ENCODE peak calls at places on chromosomes 2 and 18, in eight cellular contexts. Y is fibroblast of lung, S is MCF 10A, Z is neural crest cell, E is progenitor cell of endocrine pancreas, J is gastrocnemius medialis, D is endothelial cell, U is epithelial cell of esophagus. K is an unnamed sample.

GRCh38 chr2:63192169-63192888 is 141.7 kb downstream of the OTX1 start:
- DNase-seq in Y (peak; percentile 2), S (peak; percentile 4), Z (no peak), E (no peak), J (no peak), D (no peak), U (peak; percentile 3), K (no peak)

GRCh38 chr2:59435630-59436029 is 1117.8 kb downstream of the BCL11A start:
- DNase-seq in Y (no peak), S (no peak), Z (no peak), E (no peak), J (no peak), D (no peak), U (no peak), K (no peak)

GRCh38 chr2:215831296-215831913 is 181.9 kb downstream of the MREG start:
- DNase-seq in Y (peak; percentile 65), S (no peak), Z (no peak), E (no peak), J (no peak), D (no peak), U (no peak), K (no peak)

GRCh38 chr2:108938069-108938710 is 50.8 kb downstream of the EDAR start:
- DNase-seq in Y (no peak), S (no peak), Z (no peak), E (no peak), J (no peak), D (no peak), U (no peak), K (no peak)

GRCh38 chr2:96344011-96344410 is 8.4 kb downstream of the NCAPH start:
- DNase-seq in Y (peak; percentile 73), S (no peak), Z (no peak), E (no peak), J (no peak), D (no peak), U (no peak), K (no peak)

GRCh38 chr2:39218401-39218800 is 25.4 kb downstream of the CDKL4 start:
- DNase-seq in Y (no peak), S (no peak), Z (no peak), E (no peak), J (no peak), D (no peak), U (no peak), K (no peak)

GRCh38 chr18:48889981-48890735 is 60.6 kb downstream of the SMAD7 start:
- DNase-seq in Y (no peak), S (no peak), Z (no peak), E (no peak), J (no peak), D (no peak), U (no peak), K (no peak)

GRCh38 chr2:25473131-25473530 is 131.4 kb upstream of the DNMT3A start:
- DNase-seq in Y (peak; percentile 16), S (no peak), Z (no peak), E (no peak), J (no peak), D (no peak), U (no peak), K (no peak)

GRCh38 chr2:229598227-229598626 is 116.1 kb downstream of the DNER start:
- DNase-seq in Y (no peak), S (no peak), Z (no peak), E (no peak), J (no peak), D (no peak), U (peak; percentile 44), K (no peak)

GRCh38 chr2:151914989-151915628 is 86.9 kb upstream of the ARL5A start:
- DNase-seq in Y (no peak), S (no peak), Z (no peak), E (no peak), J (no peak), D (no peak), U (no peak), K (peak; percentile 15)

GRCh38 chr2:73418343-73418742 is 32.7 kb downstream of the ALMS1 start:
- DNase-seq in Y (peak; percentile 92), S (peak; percentile 51), Z (no peak), E (no peak), J (peak; percentile 47), D (no peak), U (peak; percentile 47), K (no peak)

GRCh38 chr2:18598848-18599484 is 9.6 kb upstream of the NT5C1B start:
- DNase-seq in Y (no peak), S (no peak), Z (no peak), E (no peak), J (no peak), D (no peak), U (no peak), K (no peak)

GRCh38 chr2:186058604-186059003 is 320.0 kb downstream of the FSIP2 start:
- DNase-seq in Y (no peak), S (no peak), Z (no peak), E (no peak), J (no peak), D (no peak), U (no peak), K (no peak)

GRCh38 chr2:231883468-231883881 is 42.7 kb downstream of the NPPC start:
- DNase-seq in Y (peak; percentile 12), S (no peak), Z (no peak), E (no peak), J (no peak), D (no peak), U (no peak), K (no peak)

GRCh38 chr2:51795248-51795888 is 763.4 kb upstream of the NRXN1 start:
- DNase-seq in Y (no peak), S (peak; percentile 34), Z (peak; percentile 26), E (no peak), J (no peak), D (peak; percentile 42), U (peak; percentile 32), K (peak; percentile 68)
- TF ChIP-seq CTCF in Y (peak; percentile 10), S (no peak), Z (peak; percentile 56), E (peak; percentile 55), J (no peak), D (peak; percentile 58), U (peak; percentile 47), K (peak; percentile 69)

GRCh38 chr2:101873543-101873942 is 118.2 kb upstream of the IL1R2 start:
- DNase-seq in Y (no peak), S (no peak), Z (no peak), E (no peak), J (no peak), D (no peak), U (no peak), K (no peak)
- TF ChIP-seq CTCF in Y (peak; percentile 36), S (no peak), Z (peak; percentile 43), E (no peak), J (no peak), D (no peak), U (no peak), K (no peak)

DNA sequence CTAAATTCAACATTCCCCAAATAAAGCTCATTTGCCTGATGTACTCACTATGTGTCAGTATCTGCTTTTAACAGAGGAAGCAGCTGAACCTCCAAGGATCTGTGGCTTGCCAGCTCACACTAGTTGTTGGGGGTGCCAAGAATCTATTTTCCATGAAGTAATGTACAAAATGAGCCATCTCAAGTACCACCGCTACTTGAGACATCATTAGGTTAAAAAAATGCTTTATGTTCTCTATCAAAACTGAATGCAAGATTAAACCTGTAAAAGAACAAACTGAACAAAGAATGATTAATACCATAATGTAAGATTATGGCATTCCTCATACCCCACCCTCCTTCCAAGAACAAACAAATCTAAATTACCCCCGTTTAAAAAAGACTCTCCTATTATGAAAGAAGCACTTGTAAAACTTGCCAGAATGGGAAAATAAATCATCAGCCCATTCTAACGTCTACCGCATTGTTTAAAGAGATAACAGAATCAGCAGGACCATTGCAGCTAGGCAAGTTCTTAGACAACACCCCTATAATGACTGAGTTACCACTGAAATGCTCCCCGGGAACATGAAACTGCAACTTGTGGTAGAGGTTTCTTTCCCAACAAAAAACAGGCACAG is 471.6 kb downstream of the DLGAP1 start:
- DNase-seq in Y (peak; percentile 98), S (peak; percentile 59), Z (no peak), E (no peak), J (no peak), D (no peak), U (peak; percentile 92), K (no peak)
- TF ChIP-seq CTCF in Y (no peak), S (no peak), Z (no peak), E (no peak), J (no peak), D (no peak), U (no peak), K (no peak)

DNA sequence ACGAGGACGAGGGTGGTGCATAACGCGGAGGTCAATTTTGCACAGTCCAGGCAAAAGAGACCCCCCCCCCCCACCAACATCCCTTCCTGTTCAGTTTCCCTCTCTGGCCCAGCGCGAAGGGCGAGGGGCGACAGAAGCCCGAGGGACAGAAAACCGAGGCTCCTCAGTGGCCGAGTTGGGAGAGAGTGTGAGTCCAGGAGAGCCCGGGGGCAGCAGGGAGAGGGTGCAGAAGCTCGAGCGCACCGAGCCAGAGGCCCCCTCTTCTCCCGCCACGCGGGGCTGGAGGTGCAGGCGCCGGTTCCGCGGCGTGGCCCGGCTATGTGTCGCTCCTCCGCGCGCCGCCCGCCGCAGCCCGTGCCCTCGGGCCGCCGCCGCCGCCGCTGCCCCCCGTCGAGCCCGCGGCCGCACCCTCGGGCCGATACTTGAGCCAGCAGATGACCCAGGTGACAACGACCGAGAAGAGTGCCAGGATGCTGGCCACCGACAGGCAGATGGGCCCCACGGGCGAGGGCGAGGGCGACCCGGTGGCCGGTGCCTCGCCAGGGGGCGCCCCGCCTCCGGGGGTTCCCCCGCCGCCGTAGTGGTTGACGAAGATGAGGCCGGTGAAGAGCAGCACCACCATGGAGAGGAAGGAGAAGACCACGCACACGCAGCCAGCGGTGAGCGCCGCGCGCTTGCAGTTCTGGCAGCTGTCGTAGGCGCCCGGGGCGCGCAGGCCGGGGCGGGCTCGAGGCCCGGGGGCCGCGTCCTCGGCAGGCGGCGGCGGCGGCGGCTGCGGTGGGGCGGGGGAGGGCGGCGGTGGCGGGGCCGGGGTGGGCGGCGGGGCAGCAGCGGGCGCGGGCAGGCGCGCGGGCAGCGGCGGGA is 20.1 kb upstream of the PAX3 start:
- DNase-seq in Y (peak; percentile 34), S (peak; percentile 42), Z (peak; percentile 35), E (no peak), J (no peak), D (no peak), U (peak; percentile 19), K (peak; percentile 78)
- TF ChIP-seq CTCF in Y (no peak), S (peak; percentile 38), Z (peak; percentile 50), E (peak; percentile 48), J (peak; percentile 35), D (peak; percentile 28), U (no peak), K (peak; percentile 40)

DNA sequence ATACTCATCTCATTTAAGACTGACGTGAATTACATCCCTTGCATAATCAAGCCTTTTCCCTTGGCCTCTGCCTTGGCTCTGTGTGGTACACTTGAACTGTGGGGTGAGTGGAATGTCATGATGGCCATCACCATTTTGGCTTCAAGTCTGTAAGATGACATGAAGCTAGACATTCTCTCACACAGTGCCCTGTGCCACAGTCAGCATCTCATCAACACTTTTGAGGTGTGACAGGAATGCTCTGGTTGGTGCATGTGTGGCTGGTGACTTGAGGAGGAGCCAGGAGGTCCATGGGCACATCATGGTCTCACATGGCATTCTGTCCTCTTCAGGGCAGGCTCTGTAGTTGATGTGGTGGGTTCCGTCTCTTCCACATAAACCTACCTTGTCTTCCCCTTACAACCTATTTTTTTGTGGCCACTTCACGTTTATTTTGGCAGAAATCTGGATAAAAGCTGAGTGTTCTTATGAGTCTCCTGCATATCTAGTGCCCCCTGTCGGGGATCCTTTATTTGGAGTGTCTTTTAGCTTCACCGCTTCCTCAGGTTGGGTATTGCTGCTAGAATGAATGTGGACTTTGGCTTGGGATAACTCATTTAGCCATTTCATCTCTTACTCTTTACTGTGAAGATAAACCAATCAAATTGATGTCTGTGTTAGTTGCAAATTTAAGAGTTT is 28.1 kb downstream of the MAP4K4 start:
- DNase-seq in Y (no peak), S (peak; percentile 56), Z (no peak), E (no peak), J (no peak), D (peak; percentile 24), U (no peak), K (no peak)
- TF ChIP-seq CTCF in Y (peak; percentile 15), S (no peak), Z (peak; percentile 31), E (peak; percentile 35), J (no peak), D (peak; percentile 44), U (no peak), K (peak; percentile 36)

K was measured in glutamatergic neuron.